ENCODE peak calls at places on chromosomes 3 and 15, in eight cellular contexts. X, U, P, B, K, S, C and H are unnamed samples.

GRCh38 chr3:172980849-172981248 is 160.2 kb downstream of the SPATA16 start:
- DNase-seq in X (no peak), S (no peak), P (no peak), B (no peak), U (no peak), K (no peak), C (no peak), H (no peak)

GRCh38 chr3:134768845-134769244 is 26.2 kb upstream of the EPHB1 start:
- DNase-seq in U (no peak), C (no peak), K (no peak), S (no peak), P (no peak), X (no peak), B (no peak), H (no peak)

GRCh38 chr3:79297242-79297641 is 470.6 kb downstream of the ROBO1 start:
- DNase-seq in B (no peak), U (no peak), S (peak), P (no peak), K (no peak), C (no peak), X (peak), H (no peak)

GRCh38 chr3:14275962-14276909 is 97.6 kb downstream of the LSM3 start:
- DNase-seq in K (no peak), U (no peak), B (no peak), X (no peak), P (no peak), C (no peak), S (no peak), H (no peak)

GRCh38 chr3:105899528-105899927 is 30.7 kb upstream of the CBLB start:
- DNase-seq in S (no peak), B (no peak), X (peak), P (no peak), C (no peak), U (no peak), K (no peak), H (no peak)

GRCh38 chr15:58536414-58536813 is 104.6 kb downstream of the LIPC start:
- DNase-seq in X (no peak), K (no peak), P (no peak), S (no peak), B (no peak), U (no peak), C (no peak), H (no peak)

GRCh38 chr3:54320376-54320775 is 198.0 kb downstream of the CACNA2D3 start:
- DNase-seq in S (no peak), C (no peak), K (no peak), U (no peak), X (no peak), B (no peak), P (no peak), H (no peak)

GRCh38 chr15:41558400-41559238 is at the start of gene TYRO3:
- DNase-seq in S (no peak), U (peak), C (no peak), K (peak), B (no peak), P (no peak), X (no peak), H (no peak)

GRCh38 chr3:123119802-123120201 is 53.0 kb downstream of the PDIA5 start:
- DNase-seq in C (no peak), S (no peak), B (no peak), P (no peak), K (no peak), X (no peak), U (no peak), H (no peak)
- TF ChIP-seq RAD21 in C (no peak), S (no peak), B (no peak), P (no peak), K (no peak), X (no peak), U (no peak), H (no peak)

GRCh38 chr3:52816654-52817053 is 13.8 kb downstream of the ITIH4 start:
- DNase-seq in P (no peak), C (no peak), S (no peak), K (no peak), B (no peak), U (no peak), X (no peak), H (no peak)
- TF ChIP-seq RAD21 in P (no peak), C (no peak), S (no peak), K (no peak), B (no peak), U (no peak), X (no peak), H (no peak)

GRCh38 chr3:169835533-169835932 is 22.8 kb upstream of the LRRC34 start:
- DNase-seq in B (no peak), P (no peak), S (no peak), K (no peak), U (no peak), X (no peak), C (no peak), H (no peak)
- TF ChIP-seq RAD21 in B (no peak), P (no peak), S (no peak), K (no peak), U (no peak), X (no peak), C (no peak), H (no peak)

GRCh38 chr3:187041362-187042061 is 97.8 kb downstream of the RPL39L start:
- DNase-seq in B (no peak), S (peak), U (peak), K (no peak), P (no peak), C (no peak), X (peak), H (no peak)
- TF ChIP-seq RAD21 in B (no peak), S (peak), U (peak), K (no peak), P (no peak), C (no peak), X (no peak), H (no peak)

GRCh38 chr3:120642368-120642948 is 39.6 kb downstream of the HGD start:
- DNase-seq in C (no peak), B (no peak), X (peak), K (no peak), U (peak), S (no peak), P (no peak), H (peak)
- TF ChIP-seq RAD21 in C (no peak), B (no peak), X (no peak), K (no peak), U (no peak), S (no peak), P (no peak), H (no peak)